ENCODE peak calls at places on chromosomes 16 and 17, in five cellular contexts. V is IMR-90, U is trophoblast cell, T is neuronal stem cell, F is H1. Z is an unnamed sample.

GRCh38 chr16:81956213-81956948 is 54.9 kb downstream of the SDR42E1 start:
- DNase-seq in V (no peak), U (peak), T (no peak), F (no peak), Z (no peak)

GRCh38 chr16:67238806-67239470 is 8.3 kb downstream of the FHOD1 start:
- DNase-seq in V (no peak), U (no peak), T (no peak), F (no peak), Z (no peak)

GRCh38 chr17:17870292-17870691 is 33.5 kb upstream of the SREBF1 start:
- DNase-seq in U (no peak), T (no peak), V (no peak), F (no peak), Z (no peak)

GRCh38 chr16:55494994-55495421 is 13.9 kb upstream of the LPCAT2 start:
- DNase-seq in V (peak), U (peak), T (no peak), F (no peak), Z (peak)

GRCh38 chr17:81396722-81397313 is 1.6 kb downstream of the BAHCC1 start:
- DNase-seq in U (peak), V (no peak), F (no peak), T (no peak), Z (peak)

GRCh38 chr16:2214721-2214970 is at the start of gene PGP:
- DNase-seq in U (no peak), V (no peak), F (no peak), T (no peak), Z (no peak)

GRCh38 chr17:68318103-68318991 is 27.1 kb downstream of the ARSG start:
- DNase-seq in T (no peak), U (peak), V (peak), F (no peak), Z (peak)

GRCh38 chr17:38852771-38853291 is 690 bp downstream of the RPL23 start:
- DNase-seq in U (no peak), T (no peak), V (no peak), F (no peak), Z (no peak)

GRCh38 chr16:86942469-86943175 is 364.3 kb downstream of the FOXL1 start:
- DNase-seq in V (no peak), F (no peak), U (no peak), T (no peak), Z (peak)

GRCh38 chr16:70257391-70257790 is 5.7 kb upstream of the EXOSC6 start:
- DNase-seq in T (no peak), U (no peak), V (no peak), F (no peak), Z (no peak)

GRCh38 chr16:1335996-1336395 is 2.6 kb downstream of the BAIAP3 start:
- DNase-seq in T (no peak), V (no peak), U (no peak), F (no peak), Z (no peak)

GRCh38 chr17:82668631-82669099 is 20.4 kb upstream of the WDR45B start:
- DNase-seq in V (peak), F (peak), U (peak), T (peak), Z (peak)

GRCh38 chr17:49646391-49647255 is 31.3 kb downstream of the SPOP start:
- DNase-seq in T (no peak), U (peak), F (no peak), V (peak), Z (peak)

GRCh38 chr17:40450175-40450574 is 6.9 kb downstream of the IGFBP4 start:
- DNase-seq in V (peak), U (peak), F (peak), T (no peak), Z (no peak)

GRCh38 chr16:89335803-89336485 is 118.4 kb downstream of the ZNF778 start:
- DNase-seq in F (no peak), T (no peak), V (no peak), U (no peak), Z (no peak)

GRCh38 chr17:41098476-41098875 is 534 bp upstream of the KRTAP4-8 start:
- DNase-seq in T (no peak), U (peak), V (peak), F (no peak), Z (no peak)

GRCh38 chr17:5110816-5111215 is 862 bp downstream of the ZNF232 start:
- DNase-seq in F (no peak), V (no peak), T (peak), U (no peak), Z (peak)

GRCh38 chr17:77098884-77099545 is 41.8 kb upstream of the SEC14L1 start:
- DNase-seq in V (peak), U (peak), F (no peak), T (no peak), Z (peak)

GRCh38 chr17:61383689-61384201 is 15.9 kb upstream of the TBX2 start:
- DNase-seq in F (no peak), T (no peak), U (no peak), V (no peak), Z (no peak)

GRCh38 chr17:17742133-17742621 is 60.9 kb downstream of the RAI1 start:
- DNase-seq in T (no peak), U (no peak), F (no peak), V (no peak), Z (no peak)

GRCh38 chr16:21263640-21264211 is 14.4 kb downstream of the CRYM start:
- DNase-seq in V (peak), F (no peak), U (no peak), T (no peak), Z (no peak)

GRCh38 chr16:52469775-52470174 is 77.2 kb downstream of the TOX3 start:
- DNase-seq in U (peak), F (no peak), T (no peak), V (no peak), Z (no peak)

GRCh38 chr16:83835972-83836566 is 28.3 kb downstream of the HSBP1 start:
- DNase-seq in V (peak), U (no peak), T (no peak), F (no peak), Z (peak)

GRCh38 chr16:1745900-1746692 is 25.2 kb downstream of the NME3 start:
- DNase-seq in F (no peak), U (peak), V (peak), T (no peak), Z (peak)

DNA sequence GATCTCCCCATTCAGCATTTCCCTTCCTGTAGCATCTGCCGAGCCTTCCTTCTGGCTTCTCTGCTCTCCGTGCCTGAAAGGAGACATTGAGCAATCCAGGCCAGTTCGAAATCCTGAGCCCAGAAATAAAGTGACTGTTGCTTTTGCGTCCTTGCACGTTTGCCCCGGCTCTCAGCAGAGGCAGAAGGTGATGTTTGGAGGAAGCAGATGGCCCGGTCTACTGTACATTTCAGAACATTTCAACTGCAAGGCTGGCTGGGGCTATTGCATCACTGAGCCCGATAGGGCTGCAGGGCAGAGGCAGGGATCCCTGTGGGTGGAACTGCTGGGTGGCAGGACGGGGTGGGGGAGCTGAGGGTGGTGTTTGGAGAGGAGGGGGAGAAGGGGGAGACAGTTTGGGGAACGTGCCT is 29.5 kb downstream of the IRF8 start:
- DNase-seq in F (no peak), T (no peak), V (peak), U (peak), Z (peak)
- H3K4me3 ChIP-seq in F (no peak), T (no peak), V (no peak), U (no peak), Z (no peak)

GRCh38 chr16:57574086-57574485 is 31.6 kb downstream of the ADGRG5 start:
- DNase-seq in U (no peak), V (no peak), T (no peak), F (no peak), Z (no peak)

GRCh38 chr16:57574646-57575467 is 32.4 kb downstream of the ADGRG5 start:
- DNase-seq in T (no peak), U (no peak), V (no peak), F (no peak), Z (no peak)

GRCh38 chr16:57577214-57577613 is 34.8 kb downstream of the ADGRG5 start:
- DNase-seq in U (no peak), F (no peak), V (no peak), T (no peak), Z (no peak)

GRCh38 chr16:57576429-57576870 is 34.0 kb downstream of the ADGRG5 start:
- DNase-seq in V (peak), U (peak), T (peak), F (peak), Z (peak)

DNA sequence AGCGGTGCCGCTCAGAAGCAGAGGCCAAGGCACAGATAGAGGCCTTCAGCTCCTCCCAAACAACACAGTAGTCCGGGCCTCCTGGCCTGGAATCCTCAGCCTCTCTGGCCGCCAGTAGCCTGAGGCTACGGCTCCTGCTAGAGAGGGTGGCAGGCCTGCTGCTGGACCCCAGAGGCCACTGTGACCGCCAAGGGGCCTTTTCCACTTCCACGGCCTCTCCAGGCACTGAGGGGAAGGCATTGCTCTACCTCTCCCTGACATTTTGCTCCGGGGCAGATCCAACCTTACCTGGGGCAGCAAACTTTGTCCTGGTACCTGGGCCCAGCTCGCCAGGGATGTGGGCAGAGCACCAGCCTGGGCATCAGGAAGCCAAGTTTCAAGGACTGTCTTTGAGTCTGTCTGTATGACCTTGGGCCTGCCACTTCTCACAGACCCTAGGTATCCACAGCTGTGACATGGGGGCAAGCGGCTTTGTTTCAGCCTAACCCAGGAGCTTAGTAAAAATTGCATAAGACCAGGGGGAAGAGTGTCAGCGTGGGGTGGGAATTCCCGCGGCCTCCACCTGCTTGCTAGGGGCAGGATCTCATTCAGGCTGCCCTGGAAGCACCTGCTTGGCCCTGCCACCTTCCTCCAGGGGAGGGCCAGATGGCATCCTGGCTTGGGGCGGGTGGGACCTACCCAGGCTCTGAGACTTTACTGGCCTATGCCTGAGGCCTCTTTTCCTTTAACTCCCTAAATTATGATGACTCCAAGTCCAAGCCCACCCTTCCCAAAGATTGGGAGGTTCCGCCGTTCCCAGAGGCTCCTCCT is 33.2 kb downstream of the ADGRG5 start:
- DNase-seq in V (no peak), U (peak), T (no peak), F (no peak), Z (no peak)
- H4K91ac ChIP-seq in V (no peak), U (no peak), T (no peak), F (no peak), Z (no peak)

GRCh38 chr17:78125976-78126894 is 2.3 kb downstream of the TMC6 start:
- DNase-seq in U (no peak), F (no peak), T (no peak), V (no peak), Z (no peak)

GRCh38 chr17:78123258-78123929 is 5.2 kb downstream of the TMC6 start:
- DNase-seq in V (no peak), F (no peak), T (no peak), U (no peak), Z (no peak)

GRCh38 chr17:78124081-78124835 is 4.3 kb downstream of the TMC6 start:
- DNase-seq in T (no peak), V (no peak), U (peak), F (no peak), Z (no peak)

GRCh38 chr17:78125138-78125913 is 3.2 kb downstream of the TMC6 start:
- DNase-seq in F (no peak), T (no peak), V (no peak), U (no peak), Z (no peak)

DNA sequence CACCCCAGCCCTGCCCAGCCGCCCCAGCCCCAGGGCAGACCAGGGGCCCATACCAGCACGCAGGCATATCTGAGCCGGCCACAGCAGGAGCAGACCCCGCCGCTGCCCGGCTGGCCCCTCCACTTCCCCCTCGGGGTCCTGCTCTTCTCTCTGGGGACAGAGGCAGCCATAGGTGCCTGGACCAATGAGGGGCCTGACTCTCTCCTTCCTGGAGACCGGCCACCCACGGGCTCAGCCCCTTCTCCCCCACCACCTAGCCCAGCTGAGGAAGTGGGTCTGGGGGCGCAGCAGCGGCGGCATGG is 3.8 kb downstream of the TMC6 start:
- DNase-seq in F (no peak), T (no peak), V (no peak), U (no peak), Z (no peak)
- H3K4me3 ChIP-seq in F (no peak), T (no peak), V (no peak), U (no peak), Z (no peak)

GRCh38 chr17:16214190-16215001 is 938 bp downstream of the NCOR1 start:
- DNase-seq in F (no peak), U (no peak), V (peak), T (no peak), Z (peak)

GRCh38 chr17:16215273-16215964 is at the start of gene NCOR1:
- DNase-seq in U (peak), V (peak), F (peak), T (peak), Z (peak)

GRCh38 chr17:16212793-16213192 is 2.5 kb downstream of the NCOR1 start:
- DNase-seq in T (no peak), V (no peak), U (no peak), F (no peak), Z (no peak)

GRCh38 chr17:16215965-16216316 is 607 bp upstream of the NCOR1 start:
- DNase-seq in V (no peak), U (peak), T (no peak), F (no peak), Z (no peak)

DNA sequence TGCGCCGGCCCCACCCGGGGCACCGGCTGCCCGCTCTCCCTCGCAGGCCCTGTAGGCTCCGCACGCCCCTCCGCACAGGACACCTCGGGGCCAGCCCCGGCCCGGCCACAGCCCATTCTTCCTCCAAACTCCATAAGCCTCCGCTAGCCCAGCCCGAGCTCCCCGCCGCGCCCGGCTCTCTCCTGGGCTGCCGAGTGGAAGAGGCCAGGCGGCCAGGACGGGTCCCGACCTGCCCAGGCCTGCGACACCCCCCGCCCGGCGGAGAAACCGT is 397 bp downstream of the NCOR1 start:
- DNase-seq in T (no peak), V (no peak), F (no peak), U (peak), Z (peak)
- H4K91ac ChIP-seq in T (no peak), V (peak), F (no peak), U (peak), Z (peak)

DNA sequence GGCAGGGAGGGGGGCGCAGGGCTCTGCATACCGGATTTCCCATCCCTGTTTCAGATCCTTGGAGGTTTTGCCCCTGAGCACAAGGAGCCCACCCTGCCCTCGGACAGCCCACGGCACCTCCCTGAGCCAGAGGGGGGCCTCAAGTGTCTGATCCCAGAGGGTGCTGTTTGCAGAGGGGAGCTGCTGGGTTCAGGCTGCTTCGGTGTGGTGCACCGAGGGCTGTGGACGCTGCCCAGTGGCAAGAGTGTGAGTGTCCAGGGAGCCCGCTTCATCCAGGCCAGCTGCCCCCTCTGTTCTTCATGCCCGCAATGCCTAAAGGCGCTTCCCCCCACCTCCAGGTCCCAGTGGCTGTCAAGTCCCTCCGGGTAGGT is 2.5 kb downstream of the TNK1 start:
- DNase-seq in V (no peak), F (no peak), T (no peak), U (no peak), Z (no peak)
- H3K4me3 ChIP-seq in V (no peak), F (peak), T (no peak), U (no peak), Z (no peak)

GRCh38 chr16:19382084-19382801 is 35.4 kb upstream of the TMC5 start:
- DNase-seq in V (no peak), T (no peak), U (no peak), F (no peak), Z (no peak)
- H4K91ac ChIP-seq in V (no peak), T (no peak), U (no peak), F (no peak), Z (no peak)

Z was measured in mesenchymal stem cell.